ENCODE peak calls at places on chromosomes 11 and 22, in six cellular contexts. One of them, this sample, is unnamed.

GRCh38 chr11:2515401-2516275 is 70.8 kb downstream of the KCNQ1 start:
- DNase-seq in H1: no peak
- DNase-seq in IMR-90: no peak
- DNase-seq in H9: no peak
- DNase-seq in mesenchymal stem cell: no peak
- DNase-seq in neuronal stem cell: no peak
- DNase-seq in this sample: no peak

GRCh38 chr11:125924384-125925007 is 20.2 kb downstream of the DDX25 start:
- DNase-seq in H9: no peak
- DNase-seq in IMR-90: no peak
- DNase-seq in neuronal stem cell: no peak
- DNase-seq in H1: no peak
- DNase-seq in mesenchymal stem cell: no peak
- DNase-seq in this sample: no peak

GRCh38 chr11:124768914-124769313 is 6.8 kb upstream of the ESAM start:
- DNase-seq in H9: no peak
- DNase-seq in neuronal stem cell: no peak
- DNase-seq in H1: no peak
- DNase-seq in mesenchymal stem cell: no peak
- DNase-seq in IMR-90: no peak
- DNase-seq in this sample: peak

GRCh38 chr11:47056261-47056915 is 119.8 kb downstream of the CSTPP1 start:
- DNase-seq in H9: no peak
- DNase-seq in IMR-90: peak
- DNase-seq in mesenchymal stem cell: peak
- DNase-seq in H1: no peak
- DNase-seq in neuronal stem cell: no peak
- DNase-seq in this sample: peak

GRCh38 chr11:110838808-110839207 is 126.6 kb upstream of the ARHGAP20 start:
- DNase-seq in mesenchymal stem cell: no peak
- DNase-seq in H9: no peak
- DNase-seq in H1: no peak
- DNase-seq in neuronal stem cell: no peak
- DNase-seq in IMR-90: no peak
- DNase-seq in this sample: no peak

GRCh38 chr11:128910583-128910982 is 19.4 kb downstream of the KCNJ5 start:
- DNase-seq in H1: no peak
- DNase-seq in neuronal stem cell: no peak
- DNase-seq in H9: no peak
- DNase-seq in IMR-90: peak
- DNase-seq in mesenchymal stem cell: no peak
- DNase-seq in this sample: no peak

GRCh38 chr11:13924801-13925327 is 37.7 kb upstream of the SPON1 start:
- DNase-seq in neuronal stem cell: no peak
- DNase-seq in H1: no peak
- DNase-seq in H9: no peak
- DNase-seq in mesenchymal stem cell: no peak
- DNase-seq in IMR-90: no peak
- DNase-seq in this sample: no peak

GRCh38 chr11:120172054-120172881 is 34.4 kb upstream of the TRIM29 start:
- DNase-seq in H9: peak
- DNase-seq in neuronal stem cell: peak
- DNase-seq in H1: peak
- DNase-seq in IMR-90: peak
- DNase-seq in mesenchymal stem cell: peak
- DNase-seq in this sample: peak

GRCh38 chr11:61682093-61682732 is 2.0 kb downstream of the DAGLA start:
- DNase-seq in H9: no peak
- DNase-seq in IMR-90: no peak
- DNase-seq in mesenchymal stem cell: peak
- DNase-seq in neuronal stem cell: no peak
- DNase-seq in H1: no peak
- DNase-seq in this sample: no peak

GRCh38 chr11:15662285-15662684 is 547.6 kb downstream of the INSC start:
- DNase-seq in H1: no peak
- DNase-seq in neuronal stem cell: no peak
- DNase-seq in H9: no peak
- DNase-seq in IMR-90: no peak
- DNase-seq in mesenchymal stem cell: no peak
- DNase-seq in this sample: no peak

GRCh38 chr11:116104480-116105174 is 600.4 kb upstream of the CADM1 start:
- DNase-seq in IMR-90: no peak
- DNase-seq in H1: no peak
- DNase-seq in H9: no peak
- DNase-seq in mesenchymal stem cell: no peak
- DNase-seq in neuronal stem cell: no peak
- DNase-seq in this sample: peak

GRCh38 chr11:105164226-105164625 is 24.7 kb upstream of the CARD18 start:
- DNase-seq in H9: no peak
- DNase-seq in neuronal stem cell: no peak
- DNase-seq in H1: no peak
- DNase-seq in IMR-90: no peak
- DNase-seq in mesenchymal stem cell: peak
- DNase-seq in this sample: no peak

GRCh38 chr11:133927690-133928627 is 28.8 kb downstream of the IGSF9B start:
- DNase-seq in H1: no peak
- DNase-seq in mesenchymal stem cell: peak
- DNase-seq in H9: peak
- DNase-seq in IMR-90: peak
- DNase-seq in neuronal stem cell: no peak
- DNase-seq in this sample: peak

GRCh38 chr11:61854206-61854875 is 26.2 kb downstream of the FADS2 start:
- DNase-seq in H1: no peak
- DNase-seq in IMR-90: no peak
- DNase-seq in H9: peak
- DNase-seq in mesenchymal stem cell: no peak
- DNase-seq in neuronal stem cell: no peak
- DNase-seq in this sample: no peak

GRCh38 chr11:12224537-12224893 is 114.1 kb downstream of the MICAL2 start:
- DNase-seq in IMR-90: peak
- DNase-seq in H9: no peak
- DNase-seq in neuronal stem cell: no peak
- DNase-seq in H1: no peak
- DNase-seq in mesenchymal stem cell: no peak
- DNase-seq in this sample: peak

GRCh38 chr11:46969379-46969778 is 32.8 kb downstream of the CSTPP1 start:
- DNase-seq in IMR-90: no peak
- DNase-seq in mesenchymal stem cell: no peak
- DNase-seq in neuronal stem cell: no peak
- DNase-seq in H9: no peak
- DNase-seq in H1: no peak
- DNase-seq in this sample: no peak

GRCh38 chr22:29733362-29734322 is 13.8 kb downstream of the CABP7 start:
- DNase-seq in H1: no peak
- DNase-seq in neuronal stem cell: no peak
- DNase-seq in H9: no peak
- DNase-seq in IMR-90: no peak
- DNase-seq in mesenchymal stem cell: peak
- DNase-seq in this sample: no peak

GRCh38 chr11:75450826-75451783 is 18.1 kb upstream of the KLHL35 start:
- DNase-seq in H9: peak
- DNase-seq in mesenchymal stem cell: no peak
- DNase-seq in H1: no peak
- DNase-seq in IMR-90: no peak
- DNase-seq in neuronal stem cell: no peak
- DNase-seq in this sample: peak

GRCh38 chr22:38766076-38766777 is 10.4 kb upstream of the SUN2 start:
- DNase-seq in mesenchymal stem cell: peak
- DNase-seq in H9: peak
- DNase-seq in IMR-90: peak
- DNase-seq in neuronal stem cell: no peak
- DNase-seq in H1: peak
- DNase-seq in this sample: peak

GRCh38 chr11:76666408-76666807 is 4.1 kb downstream of the LRRC32 start:
- DNase-seq in mesenchymal stem cell: peak
- DNase-seq in H9: peak
- DNase-seq in IMR-90: peak
- DNase-seq in H1: no peak
- DNase-seq in neuronal stem cell: no peak
- DNase-seq in this sample: peak

GRCh38 chr11:64284962-64285884 is at the start of gene GPR137:
- DNase-seq in mesenchymal stem cell: peak
- DNase-seq in H1: no peak
- DNase-seq in IMR-90: peak
- DNase-seq in neuronal stem cell: peak
- DNase-seq in H9: peak
- DNase-seq in this sample: peak

GRCh38 chr11:64281957-64282770 is 2.3 kb downstream of the BAD start:
- DNase-seq in H1: no peak
- DNase-seq in neuronal stem cell: no peak
- DNase-seq in mesenchymal stem cell: no peak
- DNase-seq in IMR-90: no peak
- DNase-seq in H9: no peak
- DNase-seq in this sample: peak

GRCh38 chr11:64285885-64286800 is 495 bp downstream of the GPR137 start:
- DNase-seq in mesenchymal stem cell: no peak
- DNase-seq in neuronal stem cell: no peak
- DNase-seq in IMR-90: no peak
- DNase-seq in H9: no peak
- DNase-seq in H1: no peak
- DNase-seq in this sample: no peak

GRCh38 chr11:64283092-64283491 is 1.4 kb downstream of the BAD start:
- DNase-seq in mesenchymal stem cell: no peak
- DNase-seq in H1: no peak
- DNase-seq in IMR-90: no peak
- DNase-seq in neuronal stem cell: no peak
- DNase-seq in H9: no peak
- DNase-seq in this sample: no peak

DNA sequence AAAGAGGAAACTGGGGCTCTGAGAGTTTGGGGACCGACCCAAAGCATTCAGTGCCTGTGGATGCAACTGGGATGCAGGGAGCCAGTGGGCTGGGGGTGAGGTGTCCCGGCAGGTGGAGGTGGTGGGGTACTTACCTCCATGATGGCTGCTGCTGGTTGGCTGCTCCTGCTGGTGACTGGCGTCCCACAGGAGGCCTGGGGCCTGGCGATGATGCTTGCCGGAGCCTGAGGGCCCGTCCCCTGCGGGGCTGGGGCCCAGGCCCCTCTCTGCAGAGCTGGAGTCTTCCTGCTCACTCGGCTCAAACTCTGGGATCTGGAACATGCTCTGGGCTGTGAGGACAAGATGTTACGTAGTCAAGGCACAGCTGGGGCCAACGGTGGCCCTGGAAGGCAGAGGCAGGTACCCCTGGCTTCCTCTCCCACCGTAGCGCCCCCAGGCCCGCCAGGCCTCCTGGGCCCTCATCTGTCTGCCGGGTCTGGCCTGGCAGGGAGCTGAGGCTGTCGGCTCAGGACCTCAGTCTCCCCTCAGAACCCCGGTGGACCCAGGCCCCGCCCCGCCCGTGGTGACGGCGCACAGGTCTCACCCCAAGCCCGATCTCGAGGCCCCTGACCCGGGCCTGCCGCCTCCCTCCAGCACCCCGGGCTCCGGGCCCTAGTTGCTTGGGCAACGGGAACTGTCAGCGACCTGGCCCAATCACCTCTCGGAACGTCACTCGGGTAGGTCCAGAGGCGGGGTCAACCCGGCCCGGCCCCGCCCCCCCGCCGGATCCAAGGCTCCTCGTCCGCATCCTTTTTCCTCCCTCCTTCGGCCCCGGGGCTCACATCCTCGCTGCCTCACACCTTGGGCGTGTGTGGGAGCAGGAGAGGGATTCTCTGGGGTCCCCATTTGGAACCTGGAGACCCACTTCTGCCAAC is at the start of gene BAD:
- DNase-seq in H1: no peak
- DNase-seq in H9: peak
- DNase-seq in IMR-90: peak
- DNase-seq in neuronal stem cell: peak
- DNase-seq in mesenchymal stem cell: peak
- DNase-seq in this sample: peak
- H3K4ac ChIP-seq in H1: peak
- H3K4ac ChIP-seq in H9: no peak
- H3K4ac ChIP-seq in IMR-90: peak
- H3K4ac ChIP-seq in neuronal stem cell: no peak
- H3K4ac ChIP-seq in mesenchymal stem cell: peak
- H3K4ac ChIP-seq in this sample: peak

DNA sequence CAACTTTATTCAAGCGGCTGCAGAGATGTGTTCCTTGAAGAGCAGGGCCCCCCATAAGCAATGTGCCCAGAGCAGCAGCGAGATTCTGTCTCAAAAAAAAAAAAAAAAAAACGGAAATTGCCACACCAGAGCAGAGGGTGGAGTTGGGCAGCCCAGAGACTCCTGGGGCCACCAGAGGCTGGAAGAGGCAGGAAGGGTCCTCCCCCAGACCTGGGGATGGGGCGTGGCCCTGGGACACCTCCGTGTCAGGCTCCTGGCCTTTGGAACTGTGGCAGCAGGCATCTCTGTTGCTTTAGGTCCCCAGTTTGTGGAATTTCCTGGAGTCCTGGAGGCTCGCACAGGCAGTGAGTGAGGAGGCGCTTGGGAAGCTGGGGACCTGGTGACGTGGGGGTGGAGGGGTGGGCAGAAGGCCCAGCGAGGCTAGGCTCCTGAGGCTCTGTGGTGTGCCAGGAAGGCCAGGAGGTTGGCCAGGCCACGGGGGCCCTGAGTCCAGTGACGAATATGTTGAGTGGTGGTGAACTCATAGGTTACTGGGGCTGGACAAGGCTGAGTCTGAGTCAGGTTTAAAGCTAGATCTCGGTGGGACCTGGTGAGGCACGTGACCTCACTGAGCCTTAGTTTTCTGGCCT is 735.6 kb downstream of the BRD1 start:
- DNase-seq in H1: no peak
- DNase-seq in H9: no peak
- DNase-seq in IMR-90: no peak
- DNase-seq in neuronal stem cell: no peak
- DNase-seq in mesenchymal stem cell: no peak
- DNase-seq in this sample: no peak
- H3K14ac ChIP-seq in H1: no peak
- H3K14ac ChIP-seq in H9: no peak
- H3K14ac ChIP-seq in IMR-90: no peak
- H3K14ac ChIP-seq in neuronal stem cell: no peak
- H3K14ac ChIP-seq in mesenchymal stem cell: no peak
- H3K14ac ChIP-seq in this sample: no peak

GRCh38 chr11:103959279-103959930 is 77.0 kb upstream of the DDI1 start:
- DNase-seq in H1: no peak
- DNase-seq in neuronal stem cell: no peak
- DNase-seq in IMR-90: peak
- DNase-seq in H9: no peak
- DNase-seq in mesenchymal stem cell: peak
- DNase-seq in this sample: peak
- H3K4ac ChIP-seq in H1: no peak
- H3K4ac ChIP-seq in neuronal stem cell: no peak
- H3K4ac ChIP-seq in IMR-90: peak
- H3K4ac ChIP-seq in H9: no peak
- H3K4ac ChIP-seq in mesenchymal stem cell: no peak
- H3K4ac ChIP-seq in this sample: no peak

GRCh38 chr22:17247832-17248231 is 28.6 kb upstream of the ADA2 start:
- DNase-seq in IMR-90: no peak
- DNase-seq in neuronal stem cell: no peak
- DNase-seq in mesenchymal stem cell: no peak
- DNase-seq in H1: no peak
- DNase-seq in H9: no peak
- DNase-seq in this sample: no peak
- H3K14ac ChIP-seq in IMR-90: no peak
- H3K14ac ChIP-seq in neuronal stem cell: no peak
- H3K14ac ChIP-seq in mesenchymal stem cell: no peak
- H3K14ac ChIP-seq in H1: no peak
- H3K14ac ChIP-seq in H9: no peak
- H3K14ac ChIP-seq in this sample: no peak

This sample was measured in trophoblast cell.